ENCODE peak calls at places on chromosomes 1 and 21, in nine cellular contexts. R, V, F, J, P, S, N, Y and C are unnamed samples. For H3K4me1, the result is how much of the 10 kb centered on the place peaks cover.

GRCh38 chr1:154608522-154609294 is 722 bp upstream of the ADAR start:
- DNase-seq in P (peak), V (peak), F (peak), S (no peak), Y (peak), J (peak), R (peak), N (peak), C (no peak)

GRCh38 chr1:3909615-3910014 is 9.5 kb upstream of the C1orf174 start:
- DNase-seq in J (no peak), P (no peak), F (peak), S (no peak), R (no peak), N (no peak), V (no peak), Y (no peak), C (peak)

GRCh38 chr21:21968810-21969588 is 970.8 kb downstream of the NCAM2 start:
- DNase-seq in J (no peak), R (no peak), F (no peak), V (no peak), N (no peak), S (no peak), P (no peak), Y (no peak), C (no peak)

GRCh38 chr1:9317591-9318331 is 25.1 kb downstream of the SPSB1 start:
- DNase-seq in N (no peak), S (no peak), J (no peak), P (no peak), Y (no peak), V (no peak), R (no peak), F (peak), C (no peak)

GRCh38 chr21:38489729-38490128 is 8.5 kb downstream of the ERG start:
- DNase-seq in F (no peak), P (no peak), V (no peak), S (no peak), N (no peak), J (no peak), R (no peak), Y (no peak), C (no peak)

GRCh38 chr1:226033599-226034390 is 28.7 kb upstream of the H3-3A start:
- DNase-seq in F (no peak), J (no peak), Y (no peak), N (no peak), V (no peak), S (no peak), P (no peak), R (no peak), C (no peak)

GRCh38 chr1:201718346-201719202 is 110.4 kb upstream of the IPO9 start:
- DNase-seq in N (no peak), Y (no peak), S (no peak), V (no peak), R (no peak), J (no peak), P (no peak), F (peak), C (no peak)

GRCh38 chr1:162562452-162562828 is 918 bp downstream of the UAP1 start:
- DNase-seq in S (peak), V (no peak), J (no peak), P (no peak), R (no peak), F (peak), N (no peak), Y (peak), C (no peak)

GRCh38 chr1:203290261-203291089 is 14.8 kb upstream of the BTG2 start:
- DNase-seq in N (no peak), R (peak), V (peak), F (peak), J (peak), P (peak), Y (peak), S (no peak), C (no peak)

GRCh38 chr1:87212431-87213125 is 116.1 kb upstream of the LMO4 start:
- DNase-seq in S (no peak), N (no peak), Y (no peak), J (no peak), P (no peak), V (no peak), R (no peak), F (no peak), C (no peak)

GRCh38 chr1:110548381-110548780 is 29.4 kb upstream of the KCNA10 start:
- DNase-seq in V (no peak), F (peak), N (peak), Y (no peak), P (peak), J (no peak), R (peak), S (peak), C (no peak)

GRCh38 chr1:210089848-210090247 is 142.7 kb upstream of the SERTAD4 start:
- DNase-seq in F (peak), S (no peak), V (no peak), R (no peak), Y (no peak), J (no peak), P (no peak), N (no peak), C (no peak)

GRCh38 chr1:24416666-24417391 is 1.2 kb downstream of the NIPAL3 start:
- DNase-seq in V (no peak), R (no peak), F (peak), S (peak), Y (no peak), J (peak), P (no peak), N (no peak), C (peak)

GRCh38 chr1:153790996-153791855 is 16.0 kb downstream of the SLC27A3 start:
- DNase-seq in N (no peak), V (no peak), J (peak), S (no peak), R (no peak), P (no peak), F (peak), Y (no peak), C (no peak)

GRCh38 chr1:19398309-19398760 is 86.2 kb downstream of the SLC66A1 start:
- DNase-seq in P (no peak), F (no peak), V (no peak), Y (no peak), S (no peak), J (no peak), R (no peak), N (no peak), C (no peak)

GRCh38 chr1:219567341-219567947 is 45.5 kb downstream of the ZC3H11B start:
- DNase-seq in F (peak), V (no peak), P (no peak), J (no peak), Y (no peak), N (no peak), R (no peak), S (peak), C (no peak)

GRCh38 chr1:67850611-67851075 is 17.4 kb upstream of the GNG12 start:
- DNase-seq in N (peak), R (peak), J (peak), V (peak), S (peak), Y (peak), F (no peak), P (no peak), C (peak)

GRCh38 chr1:245862812-245863540 is 644.1 kb downstream of the SMYD3 start:
- DNase-seq in J (no peak), P (no peak), S (no peak), N (no peak), F (no peak), Y (no peak), V (no peak), R (no peak), C (no peak)

GRCh38 chr1:7222616-7223015 is 437.4 kb downstream of the CAMTA1 start:
- DNase-seq in Y (no peak), S (no peak), N (no peak), F (no peak), P (no peak), R (peak), V (no peak), J (no peak), C (no peak)

GRCh38 chr1:52364235-52364839 is 1.7 kb downstream of the CC2D1B start:
- DNase-seq in V (no peak), J (no peak), P (peak), N (no peak), S (no peak), F (no peak), R (no peak), Y (no peak), C (no peak)

GRCh38 chr1:94917251-94917650 is 9.7 kb downstream of the CNN3 start:
- DNase-seq in P (no peak), V (no peak), Y (no peak), J (no peak), N (no peak), S (no peak), F (no peak), R (no peak), C (no peak)

GRCh38 chr1:170205301-170205700 is 59.5 kb downstream of the NTMT2 start:
- DNase-seq in V (no peak), F (no peak), Y (no peak), R (no peak), P (no peak), N (no peak), S (no peak), J (no peak), C (no peak)

GRCh38 chr1:168428063-168428731 is 115.6 kb downstream of the XCL2 start:
- DNase-seq in N (no peak), J (no peak), V (peak), Y (no peak), R (peak), F (no peak), S (no peak), P (peak), C (no peak)

GRCh38 chr21:44345495-44345894 is 6.3 kb upstream of the CFAP410 start:
- DNase-seq in V (no peak), N (no peak), R (no peak), Y (no peak), S (no peak), F (no peak), J (peak), P (no peak), C (peak)

GRCh38 chr21:25170681-25171080 is 436.6 kb downstream of the MRPL39 start:
- DNase-seq in N (no peak), S (no peak), Y (no peak), R (no peak), P (no peak), V (no peak), J (no peak), F (no peak), C (no peak)

GRCh38 chr1:17475729-17476128 is 36.3 kb upstream of the RCC2 start:
- DNase-seq in S (no peak), R (peak), Y (no peak), V (no peak), N (no peak), J (no peak), F (no peak), P (no peak), C (peak)

GRCh38 chr21:27480841-27481261 is 514.0 kb upstream of the ADAMTS5 start:
- DNase-seq in F (no peak), R (no peak), J (no peak), N (no peak), Y (no peak), P (no peak), V (no peak), S (no peak), C (no peak)

GRCh38 chr1:171405391-171405714 is 80.0 kb upstream of the PRRC2C start:
- DNase-seq in F (no peak), P (no peak), S (no peak), J (no peak), V (no peak), R (no peak), N (no peak), Y (no peak), C (no peak)
- H3K4me1 ChIP-seq in F (under half), P (under half), S (under half), J (under half), V (under half), R (under half), N (under half), Y (under half), C (under half)

DNA sequence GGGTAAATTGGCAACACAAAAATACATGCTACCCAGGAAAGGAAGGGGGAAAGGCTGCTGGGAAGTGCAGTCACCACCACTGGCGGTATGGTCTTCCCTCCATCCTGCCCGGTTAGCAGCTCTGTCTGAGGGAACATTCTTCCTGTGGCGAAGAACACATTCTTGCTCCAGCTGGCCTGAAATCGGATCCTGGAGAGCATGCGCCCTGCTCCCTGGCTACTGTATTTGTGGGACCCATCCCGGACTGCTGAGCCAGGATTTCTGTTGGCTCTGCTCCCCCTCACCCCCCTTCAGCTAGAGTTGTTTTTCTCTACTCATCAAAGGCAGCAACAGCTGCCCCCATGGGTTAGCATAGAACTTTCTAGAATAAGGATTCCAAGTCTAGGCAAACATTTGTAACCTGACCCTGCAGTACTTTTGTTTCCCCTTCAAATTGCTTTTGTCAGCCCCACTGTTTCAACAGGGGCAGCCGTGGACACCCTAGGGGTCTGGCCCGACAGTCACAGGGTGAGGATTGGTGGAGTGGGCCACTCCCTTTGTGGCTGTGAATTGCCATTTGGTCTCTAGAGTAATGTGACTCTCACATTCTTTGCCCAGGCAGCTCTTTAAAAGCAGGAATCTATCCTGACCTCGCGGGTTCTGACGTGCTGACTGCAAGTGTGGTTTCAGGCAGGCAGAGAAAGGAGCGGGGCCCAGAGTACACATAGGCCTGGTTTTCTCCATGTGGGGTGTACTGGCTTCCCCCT is 157.7 kb downstream of the TOMM20 start:
- DNase-seq in J (peak), V (peak), F (no peak), P (peak), N (no peak), S (no peak), R (peak), Y (peak), C (no peak)
- H3K4me1 ChIP-seq in J (under half), V (half or more), F (under half), P (under half), N (half or more), S (half or more), R (under half), Y (under half), C (under half)

DNA sequence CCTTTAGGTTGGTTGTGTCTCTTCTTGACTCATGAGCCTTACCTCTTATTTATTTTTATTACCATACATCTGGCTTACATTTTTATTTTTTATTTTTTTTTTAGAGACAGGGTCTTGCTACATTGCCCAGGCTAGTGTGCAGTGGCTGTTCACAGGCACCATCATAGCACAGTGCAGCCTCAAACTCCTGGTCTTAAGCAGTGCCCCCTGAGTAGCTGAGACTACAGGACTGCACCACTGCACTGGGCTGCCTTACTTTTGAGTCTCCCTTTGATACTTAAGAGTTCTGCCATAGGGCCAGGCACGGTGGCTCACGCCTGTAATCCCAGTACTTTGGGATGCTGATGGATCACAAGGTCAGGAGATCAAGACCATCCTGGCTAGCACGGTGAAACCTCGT is 76.4 kb upstream of the MACF1 start:
- DNase-seq in V (no peak), J (no peak), Y (no peak), N (no peak), R (no peak), P (no peak), F (no peak), S (no peak), C (no peak)
- H3K4me1 ChIP-seq in V (half or more), J (half or more), Y (under half), N (half or more), R (under half), P (under half), F (under half), S (half or more), C (half or more)

GRCh38 chr1:230858236-230858820 is 10.0 kb downstream of the C1orf198 start:
- DNase-seq in Y (no peak), R (no peak), N (no peak), P (no peak), F (no peak), V (no peak), S (no peak), J (no peak), C (no peak)

GRCh38 chr1:230857822-230858221 is 10.5 kb downstream of the C1orf198 start:
- DNase-seq in N (no peak), F (no peak), V (no peak), S (no peak), J (no peak), R (no peak), P (no peak), Y (no peak), C (no peak)

GRCh38 chr1:230860617-230861384 is 7.5 kb downstream of the C1orf198 start:
- DNase-seq in P (no peak), R (no peak), Y (no peak), V (no peak), J (no peak), S (no peak), F (peak), N (no peak), C (no peak)

GRCh38 chr1:230857077-230857476 is 11.2 kb downstream of the C1orf198 start:
- DNase-seq in S (no peak), J (no peak), F (no peak), P (no peak), Y (no peak), V (no peak), R (no peak), N (no peak), C (no peak)

GRCh38 chr1:230858918-230859819 is 9.2 kb downstream of the C1orf198 start:
- DNase-seq in F (no peak), N (no peak), P (no peak), J (no peak), V (no peak), S (no peak), Y (no peak), R (peak), C (no peak)
- H3K4me1 ChIP-seq in F (under half), N (under half), P (under half), J (under half), V (under half), S (under half), Y (under half), R (under half), C (under half)

GRCh38 chr1:39196244-39197215 is 8.0 kb upstream of the MACF1 start:
- DNase-seq in Y (no peak), N (no peak), R (no peak), V (no peak), P (no peak), F (no peak), S (no peak), J (no peak), C (no peak)
- H3K4me1 ChIP-seq in Y (under half), N (half or more), R (half or more), V (half or more), P (under half), F (under half), S (half or more), J (under half), C (under half)

GRCh38 chr1:44675186-44675585 is 672 bp downstream of the ARMH1 start:
- DNase-seq in N (no peak), Y (no peak), F (no peak), P (no peak), R (no peak), J (no peak), V (peak), S (no peak), C (no peak)
- H3K4me1 ChIP-seq in N (under half), Y (under half), F (half or more), P (under half), R (under half), J (under half), V (half or more), S (under half), C (under half)

GRCh38 chr1:238111081-238111480 is 220.4 kb upstream of the ZP4 start:
- DNase-seq in F (no peak), V (no peak), S (no peak), P (no peak), Y (no peak), R (no peak), N (no peak), J (no peak), C (no peak)

GRCh38 chr1:238113222-238113621 is 222.5 kb upstream of the ZP4 start:
- DNase-seq in V (no peak), Y (no peak), P (no peak), S (no peak), F (no peak), R (no peak), J (no peak), N (no peak), C (no peak)

GRCh38 chr1:238119060-238119459 is 228.3 kb upstream of the ZP4 start:
- DNase-seq in F (no peak), P (no peak), R (no peak), S (no peak), J (no peak), Y (no peak), N (no peak), V (no peak), C (no peak)

GRCh38 chr1:238111521-238111920 is 220.8 kb upstream of the ZP4 start:
- DNase-seq in Y (no peak), S (no peak), J (no peak), N (no peak), F (no peak), R (no peak), P (no peak), V (no peak), C (no peak)

DNA sequence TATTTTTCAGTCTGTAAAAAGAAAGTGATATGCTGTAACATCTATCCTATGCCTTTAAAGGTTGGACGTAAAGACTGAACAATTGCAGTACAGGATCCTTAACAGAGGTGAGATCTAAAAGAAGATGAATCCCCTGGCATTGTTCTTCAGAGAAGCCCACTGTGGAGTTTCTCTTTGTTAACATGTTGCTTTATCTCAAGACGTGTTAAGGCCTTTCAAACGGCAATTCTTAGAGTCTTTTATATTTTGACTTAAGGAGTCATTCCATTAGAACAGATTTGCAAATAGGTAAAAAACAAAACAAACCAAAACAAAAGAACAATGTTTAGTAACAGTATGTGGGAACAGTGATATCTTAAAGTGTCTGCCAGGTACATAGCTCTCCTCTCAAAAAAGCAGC is 225.1 kb upstream of the ZP4 start:
- DNase-seq in N (no peak), Y (no peak), V (no peak), R (no peak), S (no peak), J (no peak), F (no peak), P (no peak), C (no peak)
- H3K4me1 ChIP-seq in N (under half), Y (under half), V (under half), R (under half), S (under half), J (under half), F (under half), P (under half), C (under half)